ENCODE peak calls at places on chromosomes 16 and 17, in nine cellular contexts. Q is lower lobe of right lung, K is body of pancreas, O is pancreas, D is BE2C, G is stomach, T is fibroblast of lung, Y is spleen, U is GM23338. R is an unnamed sample.

GRCh38 chr16:51752596-51752995 is 601.5 kb upstream of the SALL1 start:
- DNase-seq in Q (no peak), K (no peak), O (no peak), D (no peak), G (no peak), T (no peak), Y (no peak), U (no peak), R (no peak)

GRCh38 chr17:4362141-4362540 is 4.3 kb downstream of the UBE2G1 start:
- DNase-seq in Q (no peak), K (no peak), O (no peak), D (peak; percentile 6), G (no peak), T (peak; percentile 37), Y (no peak), U (no peak), R (no peak)

GRCh38 chr16:66690106-66690847 is 6.3 kb downstream of the CMTM4 start:
- DNase-seq in Q (no peak), K (no peak), O (no peak), D (no peak), G (no peak), T (no peak), Y (no peak), U (no peak), R (no peak)

GRCh38 chr16:3019594-3020246 is 448 bp upstream of the TNFRSF12A start:
- DNase-seq in Q (no peak), K (no peak), O (no peak), D (no peak), G (no peak), T (no peak), Y (no peak), U (no peak), R (no peak)

GRCh38 chr17:34822007-34822737 is 139.1 kb downstream of the CCT6B start:
- DNase-seq in Q (no peak), K (no peak), O (no peak), D (peak; percentile 85), G (no peak), T (no peak), Y (no peak), U (no peak), R (no peak)

GRCh38 chr16:87965417-87965816 is 14.2 kb downstream of the BANP start:
- DNase-seq in Q (no peak), K (no peak), O (no peak), D (no peak), G (no peak), T (no peak), Y (no peak), U (peak; percentile 55), R (no peak)

GRCh38 chr16:70460737-70461261 is 6.4 kb downstream of the FCSK start:
- DNase-seq in Q (no peak), K (no peak), O (no peak), D (peak; percentile 39), G (no peak), T (no peak), Y (no peak), U (no peak), R (no peak)

GRCh38 chr16:87584271-87584670 is 18.0 kb upstream of the JPH3 start:
- DNase-seq in Q (no peak), K (no peak), O (no peak), D (no peak), G (no peak), T (peak; percentile 51), Y (peak; percentile 23), U (no peak), R (no peak)

GRCh38 chr17:12744298-12744697 is 45.0 kb upstream of the ARHGAP44 start:
- DNase-seq in Q (no peak), K (no peak), O (no peak), D (no peak), G (no peak), T (peak; percentile 14), Y (peak; percentile 58), U (no peak), R (no peak)

GRCh38 chr16:89314357-89314756 is 96.9 kb downstream of the ZNF778 start:
- DNase-seq in Q (no peak), K (no peak), O (no peak), D (no peak), G (no peak), T (no peak), Y (no peak), U (no peak), R (no peak)

GRCh38 chr17:8572767-8573166 is 57.8 kb downstream of the MYH10 start:
- DNase-seq in Q (no peak), K (no peak), O (no peak), D (no peak), G (no peak), T (peak; percentile 39), Y (no peak), U (no peak), R (no peak)

DNA sequence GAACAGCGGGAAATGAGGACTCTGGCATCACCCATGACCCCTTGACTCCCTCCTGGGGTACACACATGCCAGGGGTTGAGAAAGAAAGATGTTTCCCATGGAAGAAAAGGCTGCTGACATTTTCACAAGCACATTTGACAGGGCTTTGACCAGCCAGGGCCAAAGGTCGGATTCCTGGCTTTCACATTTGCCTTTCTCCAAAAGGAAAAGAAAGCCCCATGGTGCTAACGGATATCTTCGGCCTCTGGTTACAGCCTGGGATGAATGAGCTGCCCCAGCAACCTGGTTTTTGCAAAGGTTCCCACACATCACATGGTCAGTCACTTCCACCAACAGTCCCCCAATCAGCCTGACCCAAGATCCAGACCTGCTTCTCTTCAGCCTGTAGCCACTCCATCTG is 478.2 kb upstream of the CDH11 start:
- DNase-seq in Q (no peak), K (no peak), O (no peak), D (no peak), G (no peak), T (no peak), Y (no peak), U (no peak), R (no peak)
- TF ChIP-seq CTCF in Q (no peak), K (no peak), O (no peak), D (no peak), G (no peak), T (no peak), Y (no peak), U (no peak), R (no peak)

DNA sequence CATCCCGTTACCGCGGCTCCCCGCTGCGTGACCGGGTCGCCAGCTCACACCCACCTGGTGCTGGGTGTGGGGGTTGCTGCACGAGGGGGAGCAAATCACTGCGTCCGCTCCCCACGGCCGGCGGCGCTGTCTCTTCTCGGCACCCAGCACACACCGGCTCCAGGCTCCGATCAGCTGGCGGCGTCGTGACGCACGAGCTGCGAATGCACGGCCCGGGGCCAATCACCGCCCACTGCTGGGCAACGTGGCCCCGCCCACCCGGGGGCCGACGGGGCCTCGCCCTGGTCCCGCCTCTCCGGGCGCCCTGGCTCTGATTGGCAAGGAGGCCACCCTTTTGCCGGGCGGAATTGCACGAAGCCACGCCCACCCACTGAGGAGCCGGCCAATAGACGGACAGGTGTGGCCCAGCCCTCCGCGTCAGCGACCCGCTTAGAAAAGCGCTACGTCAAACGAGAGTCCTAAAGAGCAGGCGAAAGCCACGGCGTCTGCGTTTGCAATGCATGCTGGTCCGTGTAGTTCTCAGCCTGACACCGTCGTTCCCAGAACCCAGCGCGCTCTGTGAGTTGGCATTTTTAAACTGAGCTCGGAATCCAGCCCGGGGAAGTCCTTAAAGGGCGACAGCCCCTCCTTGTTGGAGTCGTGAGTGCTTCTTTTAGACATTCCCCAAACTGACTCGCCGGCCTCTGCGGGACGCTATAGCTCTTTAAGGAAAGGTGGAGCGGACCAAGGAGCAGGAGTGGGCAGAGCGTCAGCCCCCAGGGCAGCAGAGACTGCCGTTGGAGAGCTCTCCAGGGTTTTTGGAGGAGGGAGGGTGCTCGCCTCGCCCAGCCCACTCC is 6.1 kb upstream of the TLCD2 start:
- DNase-seq in Q (peak; percentile 100), K (peak; percentile 100), O (peak; percentile 99), D (peak; percentile 98), G (peak; percentile 100), T (peak; percentile 100), Y (peak; percentile 100), U (peak; percentile 100), R (peak; percentile 100)
- TF ChIP-seq CTCF in Q (no peak), K (no peak), O (no peak), D (no peak), G (no peak), T (peak; percentile 7), Y (peak; percentile 30), U (no peak), R (no peak)

GRCh38 chr16:86018487-86018886 is 119.5 kb downstream of the IRF8 start:
- DNase-seq in Q (peak; percentile 67), K (peak; percentile 8), O (no peak), D (no peak), G (no peak), T (peak; percentile 46), Y (no peak), U (no peak), R (peak; percentile 69)

GRCh38 chr16:86015606-86016005 is 116.6 kb downstream of the IRF8 start:
- DNase-seq in Q (no peak), K (no peak), O (no peak), D (no peak), G (no peak), T (no peak), Y (no peak), U (no peak), R (no peak)

GRCh38 chr16:86019446-86020047 is 120.6 kb downstream of the IRF8 start:
- DNase-seq in Q (no peak), K (no peak), O (no peak), D (no peak), G (no peak), T (no peak), Y (no peak), U (peak; percentile 70), R (no peak)

GRCh38 chr16:86013867-86014266 is 114.9 kb downstream of the IRF8 start:
- DNase-seq in Q (no peak), K (no peak), O (no peak), D (no peak), G (no peak), T (no peak), Y (no peak), U (no peak), R (no peak)

GRCh38 chr16:86016201-86016965 is 117.4 kb downstream of the IRF8 start:
- DNase-seq in Q (no peak), K (peak; percentile 37), O (no peak), D (peak; percentile 46), G (no peak), T (peak; percentile 73), Y (no peak), U (peak; percentile 78), R (peak; percentile 39)
- TF ChIP-seq CTCF in Q (peak; percentile 73), K (peak; percentile 62), O (peak; percentile 59), D (peak; percentile 83), G (peak; percentile 72), T (peak; percentile 86), Y (peak; percentile 77), U (peak; percentile 85), R (peak; percentile 57)

GRCh38 chr17:63549946-63550815 is at the start of gene DCAF7:
- DNase-seq in Q (peak; percentile 98), K (peak; percentile 100), O (peak; percentile 96), D (peak; percentile 100), G (peak; percentile 99), T (peak; percentile 100), Y (peak; percentile 99), U (peak; percentile 100), R (peak; percentile 99)
- TF ChIP-seq CTCF in Q (no peak), K (no peak), O (no peak), D (no peak), G (no peak), T (no peak), Y (peak; percentile 36), U (no peak), R (peak; percentile 17)

GRCh38 chr17:81794509-81794908 is 9.4 kb upstream of the GCGR start:
- DNase-seq in Q (peak; percentile 73), K (no peak), O (no peak), D (no peak), G (peak; percentile 73), T (peak; percentile 41), Y (no peak), U (peak; percentile 24), R (peak; percentile 54)
- TF ChIP-seq CTCF in Q (no peak), K (no peak), O (no peak), D (no peak), G (no peak), T (no peak), Y (no peak), U (no peak), R (no peak)